ENCODE peak calls at places on chromosomes 12 and 14, in four cellular contexts. W, M, F and O are unnamed samples.

GRCh38 chr12:49893753-49894752 is 9.6 kb downstream of the FAIM2 start:
- ATAC-seq in W (peak; percentile 47), M (no peak), F (no peak), O (no peak)

GRCh38 chr14:97544581-97544980 is 747.4 kb downstream of the VRK1 start:
- ATAC-seq in W (no peak), M (no peak), F (peak; percentile 68), O (no peak)

GRCh38 chr12:2190896-2191533 is 138.2 kb downstream of the CACNA1C start:
- ATAC-seq in W (no peak), M (no peak), F (no peak), O (no peak)

GRCh38 chr12:85445060-85445938 is 165.3 kb downstream of the ALX1 start:
- ATAC-seq in W (peak; percentile 85), M (no peak), F (peak; percentile 30), O (no peak)

GRCh38 chr12:77999074-77999715 is 168.5 kb downstream of the NAV3 start:
- ATAC-seq in W (no peak), M (no peak), F (peak; percentile 86), O (no peak)

GRCh38 chr12:28027947-28028724 is 55.6 kb upstream of the PTHLH start:
- ATAC-seq in W (no peak), M (no peak), F (no peak), O (no peak)

GRCh38 chr12:101667591-101667990 is 29.8 kb upstream of the CHPT1 start:
- ATAC-seq in W (no peak), M (no peak), F (no peak), O (no peak)

GRCh38 chr12:104801005-104801404 is 157.1 kb downstream of the SLC41A2 start:
- ATAC-seq in W (no peak), M (no peak), F (no peak), O (no peak)

GRCh38 chr12:61676520-61676919 is 583.7 kb upstream of the USP15 start:
- ATAC-seq in W (no peak), M (no peak), F (no peak), O (no peak)

GRCh38 chr12:107600596-107601144 is 84.9 kb upstream of the PWP1 start:
- ATAC-seq in W (no peak), M (no peak), F (no peak), O (no peak)

GRCh38 chr12:55847603-55848329 is 5.0 kb upstream of the MMP19 start:
- ATAC-seq in W (peak; percentile 83), M (peak; percentile 72), F (peak; percentile 36), O (peak; percentile 96)

GRCh38 chr14:50123062-50123461 is 6.7 kb upstream of the VCPKMT start:
- ATAC-seq in W (no peak), M (no peak), F (no peak), O (no peak)

GRCh38 chr12:52327830-52328500 is 6.8 kb upstream of the KRT83 start:
- ATAC-seq in W (peak; percentile 57), M (peak; percentile 18), F (no peak), O (no peak)

GRCh38 chr12:57488397-57489156 is 709 bp downstream of the MARS1 start:
- ATAC-seq in W (peak; percentile 38), M (peak; percentile 19), F (peak; percentile 10), O (no peak)

GRCh38 chr12:110342157-110342556 is 61.1 kb downstream of the ATP2A2 start:
- ATAC-seq in W (no peak), M (no peak), F (no peak), O (no peak)
- H3K4me1 ChIP-seq in W (peaks cover 46% of the 10 kb centered on the region), M (peaks cover 47% of the 10 kb centered on the region), F (peaks cover 4% of the 10 kb centered on the region), O (no peaks in the 10 kb centered on the region)

GRCh38 chr14:32202941-32203882 is at the start of gene RNU6-8:
- ATAC-seq in W (peak; percentile 88), M (peak; percentile 84), F (peak; percentile 76), O (peak; percentile 95)
- TF ChIP-seq POLR2A in W (peak; percentile 65), M (no peak), F (peak; percentile 54), O (peak; percentile 61)

DNA sequence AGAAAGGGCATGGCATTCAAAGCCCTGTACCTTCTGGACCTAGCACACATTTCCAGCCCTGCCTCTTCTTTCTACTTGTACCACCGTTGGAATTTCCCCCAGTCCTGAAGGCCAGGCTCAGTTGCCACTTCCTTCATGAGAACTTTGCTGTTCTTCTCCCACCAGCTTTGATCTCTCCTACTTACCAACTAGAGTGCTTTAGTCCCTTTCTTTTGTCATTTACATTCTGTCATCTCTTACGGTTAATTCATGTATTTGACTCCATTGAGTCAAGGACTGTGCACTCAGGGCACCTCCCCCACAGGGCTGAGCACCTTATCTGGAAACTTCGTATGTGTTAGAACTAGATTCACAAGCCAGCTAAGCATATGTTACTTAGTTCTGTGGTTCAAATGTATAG is 26.3 kb downstream of the BICDL1 start:
- ATAC-seq in W (no peak), M (no peak), F (peak; percentile 10), O (no peak)
- H3K4me1 ChIP-seq in W (peaks cover 10% of the 10 kb centered on the region), M (peaks cover 26% of the 10 kb centered on the region), F (peaks cover 29% of the 10 kb centered on the region), O (no peaks in the 10 kb centered on the region)

DNA sequence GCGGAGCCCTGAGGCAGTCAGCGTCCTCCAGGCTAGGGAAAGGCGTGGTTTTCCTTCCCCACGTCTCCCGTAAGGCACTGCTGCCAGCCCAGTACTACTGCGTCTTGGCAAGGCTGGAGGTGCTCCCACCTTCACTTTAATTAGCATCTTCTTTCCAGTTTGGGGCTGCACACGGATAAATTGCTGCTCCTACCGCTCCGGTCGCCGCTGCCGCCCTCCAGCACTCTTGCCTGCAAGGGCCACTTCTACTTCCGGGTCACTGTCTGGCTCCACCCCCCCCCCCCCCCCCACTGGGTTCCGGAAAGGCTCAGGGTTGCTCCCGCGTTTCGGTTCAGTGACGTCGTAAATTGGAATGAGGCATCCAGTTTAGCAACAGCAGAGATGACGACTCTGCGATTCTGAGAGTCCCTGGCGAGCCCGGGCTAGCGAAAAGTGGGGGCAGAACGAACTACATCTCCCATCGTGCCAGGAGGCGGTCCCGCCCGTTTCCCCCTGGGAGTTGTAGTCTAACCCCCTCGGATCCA is at the start of gene NEDD8:
- ATAC-seq in W (peak; percentile 91), M (peak; percentile 85), F (peak; percentile 86), O (peak; percentile 96)
- TF ChIP-seq POLR2A in W (peak; percentile 73), M (no peak), F (peak; percentile 72), O (peak; percentile 60)

GRCh38 chr14:64730681-64731080 is 26.5 kb downstream of the PLEKHG3 start:
- ATAC-seq in W (no peak), M (no peak), F (no peak), O (no peak)
- H3K4me1 ChIP-seq in W (peaks cover 25% of the 10 kb centered on the region), M (peaks cover 13% of the 10 kb centered on the region), F (no peaks in the 10 kb centered on the region), O (peaks cover 51% of the 10 kb centered on the region)

GRCh38 chr12:26156201-26156871 is 31.5 kb upstream of the BHLHE41 start:
- ATAC-seq in W (no peak), M (no peak), F (peak; percentile 95), O (no peak)
- TF ChIP-seq POLR2A in W (no peak), M (no peak), F (peak; percentile 51), O (no peak)

GRCh38 chr12:46217686-46218508 is 50.9 kb downstream of the SLC38A1 start:
- ATAC-seq in W (no peak), M (no peak), F (peak; percentile 71), O (no peak)

GRCh38 chr12:46218509-46219095 is 50.2 kb downstream of the SLC38A1 start:
- ATAC-seq in W (no peak), M (no peak), F (peak; percentile 7), O (no peak)

GRCh38 chr12:46221255-46222128 is 47.4 kb downstream of the SLC38A1 start:
- ATAC-seq in W (no peak), M (no peak), F (no peak), O (no peak)

GRCh38 chr12:46219147-46219891 is 49.5 kb downstream of the SLC38A1 start:
- ATAC-seq in W (no peak), M (no peak), F (peak; percentile 4), O (no peak)

DNA sequence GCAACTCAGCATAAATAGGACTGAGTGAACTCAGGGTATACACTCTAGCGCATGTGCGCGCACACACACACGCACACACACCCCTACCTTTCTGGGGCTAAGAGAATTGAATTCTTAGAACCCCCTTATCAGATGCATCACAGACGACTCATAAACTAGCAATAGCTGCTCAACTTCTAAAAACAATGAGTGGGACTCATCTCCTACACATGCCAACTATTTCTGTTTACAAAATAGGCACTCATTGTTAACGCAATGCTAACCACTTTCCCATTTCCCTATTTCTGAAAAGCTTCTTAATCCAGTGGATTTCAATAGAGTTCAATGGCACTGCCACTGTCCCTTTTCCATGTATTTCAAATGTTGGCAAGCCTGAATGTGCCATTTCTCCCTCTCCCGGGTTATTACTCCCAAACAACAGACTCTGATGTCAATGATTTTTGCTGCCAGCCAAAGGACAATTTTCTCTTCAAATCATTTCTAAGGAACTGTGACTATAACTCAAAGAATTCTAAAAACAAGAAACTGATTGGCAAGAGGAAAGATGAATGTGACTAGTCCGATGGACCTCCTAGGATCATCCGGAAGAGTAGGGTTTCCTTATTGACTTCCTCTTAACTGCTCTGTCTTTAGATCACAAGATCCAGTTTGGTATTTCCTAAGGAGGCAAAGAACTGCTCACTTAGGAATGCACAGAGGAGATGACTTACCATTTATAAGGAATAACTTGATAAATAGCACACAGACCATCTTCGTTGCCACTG is 48.8 kb downstream of the SLC38A1 start:
- ATAC-seq in W (peak; percentile 66), M (no peak), F (no peak), O (no peak)
- H3K4me1 ChIP-seq in W (peaks cover 23% of the 10 kb centered on the region), M (no peaks in the 10 kb centered on the region), F (peaks cover 59% of the 10 kb centered on the region), O (peaks cover 100% of the 10 kb centered on the region)

DNA sequence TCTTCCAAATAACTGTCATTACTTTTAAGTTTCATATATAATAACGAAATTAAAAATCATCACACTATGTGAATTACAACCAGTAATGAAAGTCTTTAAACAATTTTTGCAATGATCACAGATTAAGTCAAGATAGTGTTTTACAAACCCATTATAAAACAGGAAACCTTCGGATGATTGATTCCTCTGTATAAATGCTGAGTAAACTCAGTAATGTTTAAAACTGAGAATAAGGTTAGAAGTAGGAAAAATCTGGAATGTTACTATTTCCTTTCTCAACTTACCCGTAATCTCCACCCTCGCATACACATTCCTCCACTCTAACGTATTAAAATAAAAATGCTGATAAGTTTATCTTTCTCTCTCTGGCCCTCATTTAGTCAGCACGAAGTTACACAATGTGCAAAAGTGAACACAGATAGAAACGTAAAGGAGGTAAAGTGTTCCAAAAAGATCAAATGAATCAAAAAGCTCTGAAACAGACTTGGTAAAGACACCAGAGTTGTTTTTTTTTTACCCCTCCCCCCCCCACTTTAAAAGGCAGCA is 1.6 kb downstream of the ZFC3H1 start:
- ATAC-seq in W (no peak), M (no peak), F (no peak), O (no peak)
- TF ChIP-seq POLR2A in W (no peak), M (no peak), F (no peak), O (no peak)